ENCODE peak calls at places on chromosomes 2 and 18, in five cellular contexts. One of them, this sample, is unnamed.

GRCh38 chr2:212364106-212364505 is 174.5 kb downstream of the ERBB4 start:
- DNase-seq in neuronal stem cell: no peak
- DNase-seq in H1: no peak
- DNase-seq in IMR-90: no peak
- DNase-seq in H9: no peak
- DNase-seq in this sample: no peak

GRCh38 chr2:14583059-14583458 is 49.5 kb upstream of the LRATD1 start:
- DNase-seq in neuronal stem cell: no peak
- DNase-seq in H1: no peak
- DNase-seq in IMR-90: no peak
- DNase-seq in H9: no peak
- DNase-seq in this sample: no peak

GRCh38 chr2:45131587-45131986 is 122.3 kb upstream of the SIX2 start:
- DNase-seq in neuronal stem cell: no peak
- DNase-seq in H1: no peak
- DNase-seq in IMR-90: no peak
- DNase-seq in H9: no peak
- DNase-seq in this sample: no peak

GRCh38 chr2:216960926-216961325 is 101.1 kb upstream of the TNP1 start:
- DNase-seq in neuronal stem cell: no peak
- DNase-seq in H1: no peak
- DNase-seq in IMR-90: no peak
- DNase-seq in H9: no peak
- DNase-seq in this sample: no peak

GRCh38 chr2:28344756-28345291 is 47.8 kb upstream of the FOSL2 start:
- DNase-seq in neuronal stem cell: no peak
- DNase-seq in H1: no peak
- DNase-seq in IMR-90: no peak
- DNase-seq in H9: no peak
- DNase-seq in this sample: peak

GRCh38 chr2:241289597-241289996 is 25.9 kb downstream of the HDLBP start:
- DNase-seq in neuronal stem cell: no peak
- DNase-seq in H1: no peak
- DNase-seq in IMR-90: no peak
- DNase-seq in H9: no peak
- DNase-seq in this sample: no peak

GRCh38 chr2:33134086-33134763 is 187.5 kb downstream of the LTBP1 start:
- DNase-seq in neuronal stem cell: peak
- DNase-seq in H1: no peak
- DNase-seq in IMR-90: peak
- DNase-seq in H9: no peak
- DNase-seq in this sample: peak

GRCh38 chr2:239717706-239718105 is 307.4 kb downstream of the NDUFA10 start:
- DNase-seq in neuronal stem cell: no peak
- DNase-seq in H1: no peak
- DNase-seq in IMR-90: no peak
- DNase-seq in H9: peak
- DNase-seq in this sample: no peak

GRCh38 chr2:188449992-188450391 is 158.3 kb downstream of the GULP1 start:
- DNase-seq in neuronal stem cell: no peak
- DNase-seq in H1: no peak
- DNase-seq in IMR-90: no peak
- DNase-seq in H9: no peak
- DNase-seq in this sample: no peak

GRCh38 chr2:235495373-235496238 is 1.8 kb downstream of the AGAP1 start:
- DNase-seq in neuronal stem cell: no peak
- DNase-seq in H1: no peak
- DNase-seq in IMR-90: no peak
- DNase-seq in H9: no peak
- DNase-seq in this sample: no peak

GRCh38 chr18:54440292-54440691 is 82.6 kb downstream of the C18orf54 start:
- DNase-seq in neuronal stem cell: no peak
- DNase-seq in H1: no peak
- DNase-seq in IMR-90: no peak
- DNase-seq in H9: no peak
- DNase-seq in this sample: no peak

GRCh38 chr2:33298233-33298632 is 178.2 kb upstream of the RASGRP3 start:
- DNase-seq in neuronal stem cell: no peak
- DNase-seq in H1: no peak
- DNase-seq in IMR-90: peak
- DNase-seq in H9: no peak
- DNase-seq in this sample: peak

GRCh38 chr2:201813996-201814845 is 7.9 kb downstream of the CDK15 start:
- DNase-seq in neuronal stem cell: no peak
- DNase-seq in H1: no peak
- DNase-seq in IMR-90: no peak
- DNase-seq in H9: no peak
- DNase-seq in this sample: no peak

GRCh38 chr2:100739735-100740432 is 80.1 kb upstream of the NPAS2 start:
- DNase-seq in neuronal stem cell: no peak
- DNase-seq in H1: no peak
- DNase-seq in IMR-90: no peak
- DNase-seq in H9: no peak
- DNase-seq in this sample: no peak

GRCh38 chr2:37457401-37457901 is 113.0 kb downstream of the QPCT start:
- DNase-seq in neuronal stem cell: no peak
- DNase-seq in H1: no peak
- DNase-seq in IMR-90: peak
- DNase-seq in H9: no peak
- DNase-seq in this sample: no peak

GRCh38 chr18:21191596-21192307 is 50.3 kb upstream of the GREB1L start:
- DNase-seq in neuronal stem cell: no peak
- DNase-seq in H1: peak
- DNase-seq in IMR-90: peak
- DNase-seq in H9: peak
- DNase-seq in this sample: peak

GRCh38 chr18:42112657-42113420 is 157.8 kb downstream of the PIK3C3 start:
- DNase-seq in neuronal stem cell: no peak
- DNase-seq in H1: no peak
- DNase-seq in IMR-90: no peak
- DNase-seq in H9: no peak
- DNase-seq in this sample: no peak

GRCh38 chr18:62187543-62188378 is 706 bp downstream of the RELCH start:
- DNase-seq in neuronal stem cell: peak
- DNase-seq in H1: no peak
- DNase-seq in IMR-90: peak
- DNase-seq in H9: peak
- DNase-seq in this sample: no peak

GRCh38 chr2:189683348-189683747 is 8.9 kb downstream of the ANKAR start:
- DNase-seq in neuronal stem cell: no peak
- DNase-seq in H1: no peak
- DNase-seq in IMR-90: peak
- DNase-seq in H9: no peak
- DNase-seq in this sample: no peak

GRCh38 chr18:27540126-27540525 is 355.0 kb upstream of the CHST9 start:
- DNase-seq in neuronal stem cell: peak
- DNase-seq in H1: no peak
- DNase-seq in IMR-90: no peak
- DNase-seq in H9: no peak
- DNase-seq in this sample: no peak

GRCh38 chr2:50650398-50650810 is 381.5 kb downstream of the NRXN1 start:
- DNase-seq in neuronal stem cell: peak
- DNase-seq in H1: no peak
- DNase-seq in IMR-90: no peak
- DNase-seq in H9: no peak
- DNase-seq in this sample: no peak

GRCh38 chr2:156590313-156590712 is 154.1 kb downstream of the GPD2 start:
- DNase-seq in neuronal stem cell: no peak
- DNase-seq in H1: no peak
- DNase-seq in IMR-90: no peak
- DNase-seq in H9: no peak
- DNase-seq in this sample: no peak

GRCh38 chr2:148906136-148906535 is 31.1 kb downstream of the KIF5C start:
- DNase-seq in neuronal stem cell: no peak
- DNase-seq in H1: no peak
- DNase-seq in IMR-90: no peak
- DNase-seq in H9: no peak
- DNase-seq in this sample: no peak

DNA sequence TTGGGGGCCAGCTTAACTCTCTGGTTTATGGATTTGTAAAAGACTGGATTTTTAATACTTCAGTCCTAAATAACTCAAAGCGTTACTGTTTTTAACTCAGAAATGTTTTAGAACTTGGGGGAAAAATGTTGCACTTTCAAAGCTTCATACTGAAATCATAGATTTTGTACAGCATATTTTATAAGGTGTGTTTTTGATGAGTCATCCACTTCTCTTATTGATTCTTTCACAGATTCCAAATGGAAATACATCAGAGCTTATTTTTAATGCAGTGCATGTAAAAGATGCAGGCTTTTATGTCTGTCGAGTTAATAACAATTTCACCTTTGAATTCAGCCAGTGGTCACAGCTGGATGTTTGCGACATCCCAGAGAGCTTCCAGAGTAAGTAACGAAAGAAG is 28.9 kb downstream of the MALT1 start:
- DNase-seq in neuronal stem cell: no peak
- DNase-seq in H1: no peak
- DNase-seq in IMR-90: no peak
- DNase-seq in H9: no peak
- DNase-seq in this sample: no peak
- H3K18ac ChIP-seq in neuronal stem cell: no peak
- H3K18ac ChIP-seq in H1: no peak
- H3K18ac ChIP-seq in IMR-90: no peak
- H3K18ac ChIP-seq in H9: no peak
- H3K18ac ChIP-seq in this sample: no peak

DNA sequence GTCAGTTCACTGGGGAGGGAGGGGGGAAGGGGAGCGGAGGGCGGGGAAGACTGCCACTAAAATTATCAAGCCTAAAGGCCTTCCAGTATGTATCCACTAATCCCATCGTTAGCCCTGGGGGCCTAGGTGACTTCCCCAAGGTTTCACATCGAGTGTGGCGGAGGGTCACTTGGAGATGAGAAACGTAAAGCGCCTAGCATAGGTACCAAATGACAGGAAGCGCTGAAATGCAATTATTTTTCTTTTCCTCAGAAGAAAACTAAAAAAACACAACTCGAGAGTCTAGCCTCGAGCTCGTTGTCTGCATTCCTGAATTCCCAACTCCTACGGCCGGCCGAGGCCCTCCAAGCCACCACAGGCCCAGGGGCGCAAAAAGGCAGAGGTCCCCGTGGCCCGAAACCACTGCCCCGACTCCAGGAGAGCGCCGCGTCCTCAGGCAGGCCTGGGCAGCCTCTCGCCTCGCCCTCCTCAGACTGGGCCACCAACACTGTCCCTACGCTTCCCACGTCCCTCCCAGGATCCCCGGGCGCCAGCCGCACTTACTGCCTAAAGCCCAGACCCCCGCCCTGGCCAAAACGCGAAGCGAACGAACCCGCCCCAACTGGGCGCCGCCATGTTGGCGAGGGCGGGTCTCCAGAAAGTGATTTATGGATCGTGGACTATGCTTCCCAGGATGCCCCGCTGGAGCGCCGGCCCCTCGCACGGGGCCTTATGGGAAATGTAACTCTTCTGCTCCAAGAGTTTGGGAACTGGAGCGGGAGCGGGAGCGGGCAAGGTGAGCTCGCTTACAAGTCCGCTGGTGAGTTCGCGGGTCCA is at the start of gene USP40:
- DNase-seq in neuronal stem cell: peak
- DNase-seq in H1: peak
- DNase-seq in IMR-90: peak
- DNase-seq in H9: peak
- DNase-seq in this sample: peak
- H3K14ac ChIP-seq in neuronal stem cell: peak
- H3K14ac ChIP-seq in H1: peak
- H3K14ac ChIP-seq in IMR-90: peak
- H3K14ac ChIP-seq in H9: peak
- H3K14ac ChIP-seq in this sample: peak

GRCh38 chr2:46477912-46478311 is 1.5 kb upstream of the TMEM247 start:
- DNase-seq in neuronal stem cell: no peak
- DNase-seq in H1: no peak
- DNase-seq in IMR-90: no peak
- DNase-seq in H9: no peak
- DNase-seq in this sample: no peak
- H3K18ac ChIP-seq in neuronal stem cell: no peak
- H3K18ac ChIP-seq in H1: no peak
- H3K18ac ChIP-seq in IMR-90: no peak
- H3K18ac ChIP-seq in H9: no peak
- H3K18ac ChIP-seq in this sample: no peak

GRCh38 chr18:49491857-49492693 is 5.0 kb upstream of the C18orf32 start:
- DNase-seq in neuronal stem cell: peak
- DNase-seq in H1: peak
- DNase-seq in IMR-90: peak
- DNase-seq in H9: peak
- DNase-seq in this sample: peak
- H3K14ac ChIP-seq in neuronal stem cell: peak
- H3K14ac ChIP-seq in H1: no peak
- H3K14ac ChIP-seq in IMR-90: peak
- H3K14ac ChIP-seq in H9: peak
- H3K14ac ChIP-seq in this sample: peak

DNA sequence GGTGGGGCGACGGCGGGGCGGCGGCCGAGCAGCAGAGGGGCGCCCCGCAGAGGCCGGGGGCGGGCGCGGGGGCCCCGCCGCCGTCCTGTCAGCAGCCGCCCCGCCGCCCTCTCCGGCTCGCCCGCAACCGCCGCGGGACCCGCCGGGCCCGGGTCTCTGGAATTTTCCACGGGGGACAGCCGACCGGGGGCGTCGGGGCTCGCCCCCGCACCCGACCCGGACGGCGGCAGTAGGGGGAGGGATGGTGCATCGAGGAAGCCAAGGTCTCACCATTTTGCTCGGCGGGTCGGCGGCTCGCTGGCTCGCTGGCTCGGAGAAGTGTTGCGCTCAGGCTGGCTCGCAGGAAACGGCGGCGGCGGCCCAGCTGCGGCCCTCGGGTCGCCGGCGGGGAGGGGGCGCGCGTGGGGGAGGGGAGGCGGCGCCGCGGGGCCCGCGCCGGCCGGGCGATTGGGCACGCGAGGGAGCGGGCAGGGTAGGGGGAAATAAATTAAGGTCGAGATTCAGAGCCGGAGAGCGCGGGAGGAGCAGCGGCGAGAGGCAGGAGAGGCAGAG is 401 bp downstream of the PPP3R1 start:
- DNase-seq in neuronal stem cell: peak
- DNase-seq in H1: no peak
- DNase-seq in IMR-90: no peak
- DNase-seq in H9: peak
- DNase-seq in this sample: no peak
- H3K18ac ChIP-seq in neuronal stem cell: peak
- H3K18ac ChIP-seq in H1: peak
- H3K18ac ChIP-seq in IMR-90: peak
- H3K18ac ChIP-seq in H9: peak
- H3K18ac ChIP-seq in this sample: peak

GRCh38 chr2:108533832-108534576 is at the start of gene LIMS1:
- DNase-seq in neuronal stem cell: peak
- DNase-seq in H1: peak
- DNase-seq in IMR-90: peak
- DNase-seq in H9: peak
- DNase-seq in this sample: peak
- H3K14ac ChIP-seq in neuronal stem cell: no peak
- H3K14ac ChIP-seq in H1: peak
- H3K14ac ChIP-seq in IMR-90: peak
- H3K14ac ChIP-seq in H9: peak
- H3K14ac ChIP-seq in this sample: peak

GRCh38 chr2:233165543-233165894 is 86.0 kb upstream of the ATG16L1 start:
- DNase-seq in neuronal stem cell: no peak
- DNase-seq in H1: no peak
- DNase-seq in IMR-90: no peak
- DNase-seq in H9: no peak
- DNase-seq in this sample: no peak
- H3K18ac ChIP-seq in neuronal stem cell: no peak
- H3K18ac ChIP-seq in H1: no peak
- H3K18ac ChIP-seq in IMR-90: no peak
- H3K18ac ChIP-seq in H9: no peak
- H3K18ac ChIP-seq in this sample: no peak